ENCODE peak calls at places on chromosome 11, in five cellular contexts. X, F, J, P and O are unnamed samples.
A peak's percentile ranks its signal among the peaks of the same experiment; 100 is the strongest.

GRCh38 chr11:10619281-10619680 is 50.8 kb upstream of the LYVE1 start:
- DNase-seq in J (no peak), F (no peak), P (no peak), X (no peak), O (no peak)

GRCh38 chr11:74709175-74709574 is 22.1 kb downstream of the CHRDL2 start:
- DNase-seq in J (no peak), F (no peak), X (no peak), P (no peak), O (no peak)

GRCh38 chr11:10349281-10349665 is 44.4 kb downstream of the ADM start:
- DNase-seq in X (no peak), P (no peak), F (no peak), J (no peak), O (no peak)

GRCh38 chr11:93623179-93623578 is 38.3 kb upstream of the CEP295 start:
- DNase-seq in F (no peak), J (no peak), P (no peak), X (no peak), O (no peak)

GRCh38 chr11:129750343-129751292 is 65.0 kb upstream of the TMEM45B start:
- DNase-seq in J (peak; percentile 40), F (peak; percentile 75), P (peak; percentile 74), X (peak; percentile 80), O (no peak)

GRCh38 chr11:133988686-133989410 is 32.1 kb upstream of the IGSF9B start:
- DNase-seq in F (no peak), X (no peak), P (no peak), J (no peak), O (no peak)

GRCh38 chr11:111531687-111532364 is 8.7 kb upstream of the LAYN start:
- DNase-seq in X (no peak), J (no peak), F (peak; percentile 89), P (no peak), O (no peak)

GRCh38 chr11:76835928-76836612 is 24.6 kb upstream of the ACER3 start:
- DNase-seq in P (peak; percentile 87), J (peak; percentile 52), F (peak; percentile 58), X (no peak), O (no peak)

GRCh38 chr11:96205460-96205809 is 137.6 kb downstream of the MAML2 start:
- DNase-seq in X (no peak), F (no peak), J (no peak), P (no peak), O (no peak)

GRCh38 chr11:66081505-66081904 is 11.4 kb downstream of the PACS1 start:
- DNase-seq in X (peak; percentile 81), P (peak; percentile 64), F (no peak), J (no peak), O (no peak)

GRCh38 chr11:71914127-71914526 is 14.3 kb downstream of the XNDC1N start:
- DNase-seq in P (no peak), X (no peak), F (no peak), J (no peak), O (no peak)

GRCh38 chr11:121070951-121071350 is 30.1 kb upstream of the TECTA start:
- DNase-seq in P (no peak), X (no peak), J (no peak), F (peak; percentile 31), O (no peak)

GRCh38 chr11:611001-611996 is 4.5 kb downstream of the IRF7 start:
- DNase-seq in X (no peak), P (no peak), J (no peak), F (no peak), O (no peak)

GRCh38 chr11:93741882-93742226 is 382 bp downstream of the C11orf54 start:
- DNase-seq in P (peak; percentile 74), J (peak; percentile 68), X (no peak), F (no peak), O (no peak)

GRCh38 chr11:106072804-106073203 is 4.3 kb downstream of the KBTBD3 start:
- DNase-seq in P (no peak), J (no peak), F (no peak), X (no peak), O (no peak)

GRCh38 chr11:62786318-62787004 is 741 bp upstream of the TMEM179B start:
- DNase-seq in X (peak; percentile 83), J (peak; percentile 87), P (peak; percentile 91), F (peak; percentile 84), O (peak; percentile 66)

GRCh38 chr11:102361100-102362021 is 14.3 kb downstream of the BIRC2 start:
- DNase-seq in P (no peak), F (peak; percentile 26), X (peak; percentile 61), J (no peak), O (no peak)

GRCh38 chr11:14577835-14578529 is 57.8 kb upstream of the PSMA1 start:
- DNase-seq in F (no peak), J (no peak), P (no peak), X (peak; percentile 23), O (no peak)

GRCh38 chr11:118916842-118917388 is 8.8 kb downstream of the BCL9L start:
- DNase-seq in F (peak; percentile 77), J (peak; percentile 83), P (no peak), X (no peak), O (no peak)

GRCh38 chr11:94314064-94314463 is 9.7 kb downstream of the IZUMO1R start:
- DNase-seq in J (peak; percentile 36), F (no peak), X (no peak), P (no peak), O (no peak)

GRCh38 chr11:102733232-102733875 is 8.6 kb upstream of the MMP8 start:
- DNase-seq in F (peak; percentile 39), J (no peak), P (peak; percentile 82), X (no peak), O (no peak)

GRCh38 chr11:75272821-75273301 is 32.3 kb downstream of the TPBGL start:
- DNase-seq in X (no peak), P (no peak), J (peak; percentile 9), F (no peak), O (no peak)

GRCh38 chr11:103295704-103296103 is 186.5 kb downstream of the DYNC2H1 start:
- DNase-seq in P (no peak), X (no peak), J (no peak), F (no peak), O (no peak)

GRCh38 chr11:44746894-44747293 is 20.1 kb downstream of the TSPAN18 start:
- DNase-seq in J (peak; percentile 9), F (no peak), P (no peak), X (no peak), O (no peak)

GRCh38 chr11:3055881-3056280 is 1.3 kb downstream of the CARS1 start:
- DNase-seq in P (peak; percentile 46), F (no peak), J (no peak), X (no peak), O (no peak)
- H3K4me3 ChIP-seq in P (peak overlapping the region; percentile 97), F (peak overlapping the region; percentile 63), J (no peak overlapping the region), X (peak overlapping the region; percentile 85), O (peak overlapping the region; percentile 92)

DNA sequence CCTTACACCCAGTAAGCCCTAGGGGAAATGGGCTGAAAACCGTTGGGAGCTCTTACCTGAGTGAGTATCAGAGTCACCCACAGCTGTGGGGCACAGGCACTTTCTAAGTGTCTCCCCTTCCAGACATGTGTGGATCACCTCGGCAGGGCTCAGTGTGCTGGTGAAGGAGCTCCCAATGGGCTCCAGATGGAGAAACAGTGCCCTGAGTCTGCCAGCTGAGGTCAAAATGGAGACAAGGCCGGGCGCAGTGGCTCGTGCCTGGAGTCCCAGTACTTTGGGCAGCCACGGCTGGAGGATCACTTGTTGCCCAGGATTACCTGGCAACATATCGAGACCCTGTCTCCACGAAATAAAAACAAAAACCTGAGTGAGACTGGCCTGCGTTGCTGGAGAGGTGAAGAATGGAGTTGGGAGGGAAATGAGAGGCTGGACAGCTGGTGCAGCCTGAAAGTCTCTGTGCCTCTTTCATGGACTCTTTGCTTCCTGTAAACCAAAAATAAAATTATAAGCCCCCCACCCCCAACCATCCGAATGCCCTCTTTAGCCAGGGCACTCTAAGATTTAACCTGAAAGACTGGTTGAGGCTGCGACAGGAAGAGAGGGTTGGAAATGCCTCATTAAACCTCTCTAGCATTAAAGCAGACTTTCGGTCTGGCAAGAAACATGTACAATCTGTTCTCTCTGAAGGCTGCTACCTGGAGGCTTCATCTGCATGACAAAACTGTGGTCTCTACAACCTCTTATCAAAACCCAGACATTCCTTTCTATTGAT is 111.8 kb downstream of the SNX19 start:
- DNase-seq in X (no peak), F (no peak), P (no peak), J (no peak), O (no peak)
- H3K4me3 ChIP-seq in X (no peak overlapping the region), F (no peak overlapping the region), P (no peak overlapping the region), J (no peak overlapping the region), O (no peak overlapping the region)

GRCh38 chr11:47377571-47378010 is 756 bp downstream of the SPI1 start:
- DNase-seq in F (no peak), X (no peak), J (no peak), P (no peak), O (no peak)
- H3K4me3 ChIP-seq in F (no peak overlapping the region), X (no peak overlapping the region), J (no peak overlapping the region), P (peak overlapping the region; percentile 30), O (peak overlapping the region; percentile 67)

GRCh38 chr11:122642472-122642922 is 13.0 kb upstream of the UBASH3B start:
- DNase-seq in X (no peak), F (peak; percentile 84), J (no peak), P (no peak), O (no peak)
- H3K4me3 ChIP-seq in X (no peak overlapping the region), F (no peak overlapping the region), J (no peak overlapping the region), P (no peak overlapping the region), O (peak overlapping the region; percentile 21)

GRCh38 chr11:35098850-35099249 is 40.1 kb upstream of the CD44 start:
- DNase-seq in X (no peak), P (no peak), J (no peak), F (no peak), O (no peak)

GRCh38 chr11:35097814-35098213 is 41.2 kb upstream of the CD44 start:
- DNase-seq in P (no peak), X (no peak), F (no peak), J (no peak), O (no peak)

GRCh38 chr11:35101223-35101622 is 37.7 kb upstream of the CD44 start:
- DNase-seq in X (no peak), F (no peak), P (no peak), J (no peak), O (no peak)

GRCh38 chr11:35099278-35100018 is 39.5 kb upstream of the CD44 start:
- DNase-seq in P (no peak), X (no peak), J (no peak), F (peak; percentile 75), O (no peak)

GRCh38 chr11:35096737-35097136 is 42.2 kb upstream of the CD44 start:
- DNase-seq in F (no peak), P (no peak), X (no peak), J (no peak), O (no peak)
- H3K4me3 ChIP-seq in F (no peak overlapping the region), P (no peak overlapping the region), X (no peak overlapping the region), J (no peak overlapping the region), O (no peak overlapping the region)